ENCODE peak calls at places on chromosomes 12 and 14, in nine cellular contexts. N, D, O, X, J, P, F, Z and K are unnamed samples.
A peak's percentile ranks its signal among the peaks of the same experiment; 100 is the strongest.

GRCh38 chr12:27219693-27220056 is 24.4 kb upstream of the STK38L start:
- DNase-seq in N (no peak), D (no peak), O (no peak), X (no peak), J (no peak), P (no peak), F (no peak), Z (no peak), K (no peak)

GRCh38 chr14:104445832-104446381 is 133.7 kb upstream of the C14orf180 start:
- DNase-seq in N (no peak), D (no peak), O (no peak), X (no peak), J (no peak), P (no peak), F (no peak), Z (no peak), K (no peak)

GRCh38 chr14:32513571-32514009 is 184.5 kb downstream of the AKAP6 start:
- DNase-seq in N (peak; percentile 52), D (peak; percentile 7), O (no peak), X (no peak), J (peak; percentile 49), P (no peak), F (no peak), Z (no peak), K (no peak)

GRCh38 chr14:81480741-81481140 is 52.9 kb downstream of the SEL1L start:
- DNase-seq in N (no peak), D (no peak), O (no peak), X (no peak), J (no peak), P (no peak), F (no peak), Z (no peak), K (no peak)

GRCh38 chr12:44976246-44976645 is 74.7 kb downstream of the DBX2 start:
- DNase-seq in N (no peak), D (no peak), O (no peak), X (no peak), J (no peak), P (no peak), F (no peak), Z (no peak), K (no peak)

GRCh38 chr12:50988871-50989270 is 36.5 kb downstream of the HIGD1C start:
- DNase-seq in N (no peak), D (no peak), O (no peak), X (no peak), J (no peak), P (no peak), F (no peak), Z (no peak), K (no peak)

GRCh38 chr12:46153267-46153872 is 115.5 kb downstream of the SLC38A1 start:
- DNase-seq in N (peak; percentile 78), D (peak; percentile 45), O (peak; percentile 20), X (peak; percentile 18), J (peak; percentile 56), P (peak; percentile 55), F (peak; percentile 26), Z (peak; percentile 20), K (peak; percentile 56)

GRCh38 chr12:93892431-93893210 is 215.4 kb downstream of the CRADD start:
- DNase-seq in N (no peak), D (no peak), O (no peak), X (no peak), J (no peak), P (no peak), F (no peak), Z (peak; percentile 82), K (peak; percentile 38)

GRCh38 chr12:57242329-57242690 is 8.7 kb downstream of the STAC3 start:
- DNase-seq in N (peak; percentile 21), D (no peak), O (peak; percentile 64), X (no peak), J (no peak), P (peak; percentile 47), F (no peak), Z (no peak), K (no peak)

GRCh38 chr14:33786091-33786825 is 164.6 kb downstream of the EGLN3 start:
- DNase-seq in N (no peak), D (no peak), O (no peak), X (no peak), J (no peak), P (no peak), F (no peak), Z (peak; percentile 38), K (no peak)

GRCh38 chr12:108792361-108793292 is 61.3 kb upstream of the CORO1C start:
- DNase-seq in N (peak; percentile 5), D (no peak), O (no peak), X (no peak), J (no peak), P (no peak), F (no peak), Z (no peak), K (no peak)

GRCh38 chr14:75049731-75050201 is 1.5 kb downstream of the MLH3 start:
- DNase-seq in N (peak; percentile 83), D (no peak), O (no peak), X (no peak), J (no peak), P (no peak), F (no peak), Z (no peak), K (no peak)

DNA sequence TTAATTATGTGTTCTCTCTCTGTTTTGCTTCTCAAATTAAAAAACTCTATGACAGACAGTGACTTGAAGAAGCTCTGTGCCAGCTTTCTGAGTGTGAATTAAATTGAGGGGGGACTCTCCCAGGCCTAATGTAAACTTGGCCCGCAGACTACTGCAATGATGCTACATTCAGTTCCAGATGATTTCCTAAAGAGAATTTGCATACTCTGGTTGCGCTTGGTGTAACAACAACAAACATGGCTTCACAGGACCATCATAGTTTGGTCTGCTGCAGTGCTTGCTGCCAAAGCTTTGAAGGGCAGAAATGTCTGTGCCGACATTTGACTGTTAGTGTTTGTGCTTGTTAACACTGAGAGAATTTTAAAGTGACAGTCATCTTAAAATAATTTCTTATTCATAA is 25.0 kb downstream of the CFAP54 start:
- DNase-seq in N (peak; percentile 46), D (no peak), O (no peak), X (no peak), J (no peak), P (peak; percentile 33), F (no peak), Z (no peak), K (no peak)
- TF ChIP-seq EZH2phosphoT487 in N (no peak), D (no peak), O (no peak), X (no peak), J (no peak), P (no peak), F (no peak), Z (no peak), K (no peak)

DNA sequence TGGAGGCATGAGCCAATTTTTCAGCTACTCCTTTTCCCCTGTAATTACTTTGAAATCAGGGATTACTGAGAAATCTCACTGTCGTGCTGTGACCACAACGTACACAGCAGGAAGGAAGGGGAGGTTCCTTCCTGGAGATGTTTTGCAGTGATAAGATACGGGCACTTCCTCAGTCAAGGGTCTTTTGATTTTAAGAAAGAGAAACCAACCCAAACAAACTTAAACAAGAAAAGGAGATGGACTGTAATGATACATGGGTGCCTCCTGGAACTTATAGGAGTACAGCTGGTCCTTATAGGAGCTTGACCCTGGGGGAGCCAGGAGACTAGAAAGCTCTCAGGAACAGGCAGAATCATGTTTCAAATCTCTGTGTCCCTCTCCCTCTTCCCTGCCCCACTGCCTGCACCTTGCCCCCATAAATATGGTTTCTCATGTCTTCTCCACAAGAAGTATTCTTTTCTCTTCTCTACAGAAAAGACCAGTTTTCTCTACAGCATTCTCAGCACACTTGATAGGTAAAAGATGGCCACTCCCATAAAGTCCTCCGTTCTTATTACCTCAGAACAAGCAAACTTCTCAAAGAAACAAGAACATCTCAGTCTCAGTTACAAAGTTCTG is 281.1 kb upstream of the AMIGO2 start:
- DNase-seq in N (no peak), D (peak; percentile 48), O (no peak), X (no peak), J (no peak), P (peak; percentile 41), F (no peak), Z (no peak), K (no peak)
- TF ChIP-seq EZH2phosphoT487 in N (no peak), D (no peak), O (no peak), X (no peak), J (no peak), P (no peak), F (no peak), Z (no peak), K (no peak)

DNA sequence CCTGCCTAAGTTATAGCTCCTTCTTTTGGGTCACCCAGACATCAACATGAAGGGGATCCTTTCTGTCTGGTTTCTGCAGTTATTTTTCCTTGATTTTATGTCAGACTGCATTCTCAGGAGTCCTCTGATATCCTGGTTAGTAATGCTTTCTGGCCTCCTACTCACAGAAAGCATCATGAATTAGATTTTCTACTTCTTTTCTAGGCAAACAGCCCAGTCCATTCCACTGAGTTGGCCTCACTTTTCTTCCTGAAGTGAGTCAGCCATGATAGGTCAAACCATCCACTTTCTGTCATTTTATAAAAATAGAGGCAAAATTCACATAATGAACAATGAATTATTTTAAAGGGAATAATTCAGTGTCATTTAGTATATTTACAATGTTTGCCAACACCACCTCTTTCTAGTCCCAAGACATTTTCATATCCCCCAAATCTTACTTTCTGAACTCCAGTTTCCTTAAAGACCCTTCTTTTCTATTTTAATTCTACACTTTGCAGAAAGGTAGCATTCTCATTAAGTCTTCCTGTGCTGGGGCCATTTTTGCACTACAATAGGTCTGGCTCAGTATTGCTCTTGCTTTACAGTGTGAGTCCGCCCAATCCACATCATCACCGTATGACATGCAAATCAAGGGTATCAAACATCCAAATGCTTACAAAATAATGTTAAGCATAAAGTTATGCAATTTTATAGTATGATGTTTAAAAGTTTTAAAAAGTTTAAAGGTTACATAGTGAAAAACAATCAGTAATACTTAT is 95.1 kb downstream of the UNC79 start:
- DNase-seq in N (peak; percentile 92), D (no peak), O (no peak), X (no peak), J (peak; percentile 55), P (no peak), F (no peak), Z (no peak), K (peak; percentile 30)
- TF ChIP-seq EZH2phosphoT487 in N (no peak), D (no peak), O (no peak), X (no peak), J (no peak), P (no peak), F (no peak), Z (no peak), K (no peak)

DNA sequence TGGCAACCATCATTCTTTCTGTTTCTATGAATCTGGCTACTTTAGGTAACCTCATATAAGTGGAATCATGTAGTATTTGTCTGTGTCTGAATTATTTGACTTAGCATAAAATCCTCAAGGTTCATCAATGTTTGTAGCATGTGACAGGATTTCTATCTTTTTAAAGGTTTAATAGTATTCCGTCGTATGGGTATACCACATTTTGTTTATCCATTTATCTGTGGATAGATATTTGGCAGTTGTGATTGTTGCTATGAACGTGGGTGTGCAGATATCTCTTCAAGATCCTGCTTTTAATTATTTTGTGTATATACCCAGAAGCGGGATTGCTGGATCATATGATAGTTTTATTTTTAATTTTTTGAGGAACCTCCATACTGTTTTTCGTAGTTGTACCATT is 421.7 kb downstream of the PCNX1 start:
- DNase-seq in N (no peak), D (no peak), O (no peak), X (no peak), J (no peak), P (no peak), F (no peak), Z (no peak), K (no peak)
- TF ChIP-seq EZH2phosphoT487 in N (no peak), D (no peak), O (no peak), X (no peak), J (no peak), P (no peak), F (no peak), Z (no peak), K (no peak)